ENCODE peak calls at places on chromosomes 12 and 14, in ten cellular contexts. Y, H, Z, P, K, T, L, N, G and E are unnamed samples.

GRCh38 chr12:43308776-43309175 is 243.2 kb downstream of the ADAMTS20 start:
- DNase-seq in Y (no peak), H (no peak), Z (no peak), P (no peak), K (no peak), T (no peak), L (no peak), N (no peak), G (no peak), E (no peak)

GRCh38 chr12:82325540-82326336 is 32.4 kb downstream of the CCDC59 start:
- DNase-seq in Y (no peak), H (no peak), Z (no peak), P (no peak), K (no peak), T (no peak), L (no peak), N (no peak), G (no peak), E (no peak)

GRCh38 chr14:100107236-100107635 is 42.0 kb downstream of the EVL start:
- DNase-seq in Y (no peak), H (no peak), Z (no peak), P (no peak), K (no peak), T (no peak), L (no peak), N (no peak), G (no peak), E (no peak)

GRCh38 chr12:103901518-103902173 is 28.6 kb upstream of the HSP90B1 start:
- DNase-seq in Y (no peak), H (no peak), Z (no peak), P (no peak), K (no peak), T (no peak), L (no peak), N (no peak), G (no peak), E (no peak)

GRCh38 chr12:105455250-105455649 is 124.8 kb downstream of the C12orf75 start:
- DNase-seq in Y (no peak), H (no peak), Z (no peak), P (no peak), K (no peak), T (no peak), L (no peak), N (no peak), G (no peak), E (no peak)

GRCh38 chr14:21791749-21792148 is 118.1 kb upstream of the OR4E1 start:
- DNase-seq in Y (no peak), H (no peak), Z (no peak), P (no peak), K (no peak), T (no peak), L (no peak), N (no peak), G (no peak), E (no peak)

GRCh38 chr12:42769455-42769854 is 179.9 kb upstream of the PRICKLE1 start:
- DNase-seq in Y (no peak), H (no peak), Z (no peak), P (no peak), K (no peak), T (no peak), L (no peak), N (no peak), G (no peak), E (no peak)

GRCh38 chr12:122974892-122975789 is at the start of gene OGFOD2:
- DNase-seq in Y (peak), H (peak), Z (peak), P (peak), K (peak), T (peak), L (peak), N (peak), G (peak), E (no peak)

GRCh38 chr12:1328385-1328784 is 266.0 kb downstream of the FBXL14 start:
- DNase-seq in Y (no peak), H (no peak), Z (no peak), P (no peak), K (peak), T (no peak), L (no peak), N (no peak), G (no peak), E (no peak)

GRCh38 chr14:28298156-28298555 is 468.4 kb upstream of the FOXG1 start:
- DNase-seq in Y (peak), H (no peak), Z (no peak), P (no peak), K (no peak), T (no peak), L (no peak), N (no peak), G (no peak), E (no peak)

GRCh38 chr14:69657961-69658360 is 46.6 kb downstream of the SUSD6 start:
- DNase-seq in Y (peak), H (no peak), Z (peak), P (no peak), K (no peak), T (peak), L (peak), N (no peak), G (no peak), E (no peak)

GRCh38 chr14:84937044-84937443 is 592.9 kb upstream of the FLRT2 start:
- DNase-seq in Y (no peak), H (no peak), Z (no peak), P (no peak), K (no peak), T (no peak), L (no peak), N (no peak), G (no peak), E (no peak)

GRCh38 chr14:96139169-96139568 is 65.5 kb upstream of the BDKRB2 start:
- DNase-seq in Y (no peak), H (no peak), Z (no peak), P (no peak), K (no peak), T (no peak), L (no peak), N (no peak), G (no peak), E (no peak)
- TF ChIP-seq CTCF in Y (no peak), H (no peak), Z (no peak), P (no peak), K (no peak), T (no peak), L (no peak), N (no peak), G (no peak), E (no peak)

GRCh38 chr14:73244541-73244940 is 7.2 kb downstream of the PAPLN start:
- DNase-seq in Y (no peak), H (no peak), Z (peak), P (no peak), K (no peak), T (no peak), L (no peak), N (peak), G (no peak), E (no peak)
- H3K4me3 ChIP-seq in Y (no peak), H (no peak), Z (no peak), P (no peak), K (no peak), T (no peak), L (no peak), N (no peak), G (peak), E (no peak)

GRCh38 chr14:23058654-23059504 is 1.6 kb upstream of the CDH24 start:
- DNase-seq in Y (peak), H (no peak), Z (no peak), P (peak), K (no peak), T (no peak), L (no peak), N (no peak), G (no peak), E (no peak)

GRCh38 chr14:23056956-23057756 is at the start of gene CDH24:
- DNase-seq in Y (peak), H (no peak), Z (peak), P (peak), K (peak), T (peak), L (peak), N (peak), G (no peak), E (no peak)

GRCh38 chr14:23055621-23056256 is 1.6 kb downstream of the CDH24 start:
- DNase-seq in Y (peak), H (no peak), Z (no peak), P (no peak), K (peak), T (peak), L (no peak), N (no peak), G (no peak), E (no peak)

GRCh38 chr14:23056257-23056955 is 914 bp downstream of the CDH24 start:
- DNase-seq in Y (peak), H (no peak), Z (peak), P (peak), K (peak), T (peak), L (no peak), N (peak), G (no peak), E (no peak)

GRCh38 chr14:23057757-23058653 is 685 bp upstream of the CDH24 start:
- DNase-seq in Y (peak), H (peak), Z (peak), P (peak), K (peak), T (peak), L (peak), N (peak), G (peak), E (no peak)
- TF ChIP-seq CTCF in Y (peak), H (peak), Z (peak), P (peak), K (peak), T (peak), L (no peak), N (peak), G (peak), E (peak)

GRCh38 chr14:61151276-61151675 is 129.9 kb downstream of the TMEM30B start:
- DNase-seq in Y (peak), H (no peak), Z (no peak), P (no peak), K (no peak), T (peak), L (no peak), N (no peak), G (no peak), E (no peak)
- H3K4me3 ChIP-seq in Y (no peak), H (no peak), Z (no peak), P (no peak), K (no peak), T (no peak), L (no peak), N (no peak), G (no peak), E (no peak)

GRCh38 chr12:75819512-75819911 is 212.1 kb downstream of the PHLDA1 start:
- DNase-seq in Y (no peak), H (no peak), Z (no peak), P (no peak), K (no peak), T (no peak), L (no peak), N (no peak), G (no peak), E (no peak)

GRCh38 chr12:75815756-75816155 is 215.8 kb downstream of the PHLDA1 start:
- DNase-seq in Y (peak), H (no peak), Z (no peak), P (no peak), K (no peak), T (peak), L (no peak), N (no peak), G (no peak), E (no peak)

GRCh38 chr12:75814856-75815754 is 216.5 kb downstream of the PHLDA1 start:
- DNase-seq in Y (peak), H (peak), Z (no peak), P (peak), K (peak), T (peak), L (no peak), N (no peak), G (no peak), E (peak)

GRCh38 chr12:75818863-75819262 is 212.7 kb downstream of the PHLDA1 start:
- DNase-seq in Y (peak), H (no peak), Z (no peak), P (no peak), K (no peak), T (peak), L (no peak), N (no peak), G (no peak), E (no peak)

GRCh38 chr12:75816892-75817291 is 214.7 kb downstream of the PHLDA1 start:
- DNase-seq in Y (peak), H (no peak), Z (no peak), P (peak), K (no peak), T (peak), L (no peak), N (no peak), G (no peak), E (peak)
- TF ChIP-seq CTCF in Y (no peak), H (no peak), Z (no peak), P (no peak), K (no peak), T (peak), L (no peak), N (no peak), G (no peak), E (no peak)

GRCh38 chr14:56417173-56417572 is 162.4 kb upstream of the TMEM260 start:
- DNase-seq in Y (no peak), H (no peak), Z (no peak), P (no peak), K (no peak), T (no peak), L (no peak), N (no peak), G (no peak), E (no peak)

GRCh38 chr14:56414231-56414630 is 165.4 kb upstream of the TMEM260 start:
- DNase-seq in Y (peak), H (no peak), Z (no peak), P (peak), K (no peak), T (no peak), L (no peak), N (no peak), G (no peak), E (no peak)

GRCh38 chr14:56413721-56414120 is 165.9 kb upstream of the TMEM260 start:
- DNase-seq in Y (no peak), H (no peak), Z (no peak), P (no peak), K (no peak), T (no peak), L (no peak), N (no peak), G (no peak), E (no peak)

GRCh38 chr14:56416213-56416612 is 163.4 kb upstream of the TMEM260 start:
- DNase-seq in Y (no peak), H (no peak), Z (no peak), P (no peak), K (no peak), T (no peak), L (no peak), N (no peak), G (no peak), E (no peak)

GRCh38 chr14:56412453-56413434 is 166.9 kb upstream of the TMEM260 start:
- DNase-seq in Y (peak), H (no peak), Z (no peak), P (no peak), K (no peak), T (no peak), L (no peak), N (no peak), G (no peak), E (no peak)
- H3K4me3 ChIP-seq in Y (no peak), H (no peak), Z (no peak), P (no peak), K (no peak), T (no peak), L (no peak), N (no peak), G (no peak), E (no peak)